ENCODE peak calls at places on chromosome 4, in six cellular contexts. V, C, T, F, P and L are unnamed samples.

GRCh38 chr4:170716868-170717267 is 627.1 kb upstream of the AADAT start:
- DNase-seq in C (no peak), V (no peak), P (no peak), F (no peak), T (no peak), L (no peak)

GRCh38 chr4:111453216-111453615 is 692.0 kb upstream of the FAM241A start:
- DNase-seq in F (no peak), T (no peak), P (no peak), C (no peak), V (no peak), L (no peak)

GRCh38 chr4:1194028-1194900 is 21.9 kb upstream of the SPON2 start:
- DNase-seq in P (peak), C (no peak), T (no peak), F (no peak), V (no peak), L (no peak)

GRCh38 chr4:42895452-42895851 is 2.9 kb downstream of the GRXCR1 start:
- DNase-seq in V (no peak), F (no peak), P (no peak), C (no peak), T (no peak), L (no peak)

GRCh38 chr4:122765702-122766352 is 33.3 kb downstream of the BBS12 start:
- DNase-seq in V (no peak), C (no peak), P (no peak), F (no peak), T (no peak), L (no peak)

GRCh38 chr4:13322681-13323101 is 161.4 kb downstream of the RAB28 start:
- DNase-seq in V (no peak), T (no peak), P (no peak), C (no peak), F (no peak), L (no peak)

GRCh38 chr4:110618091-110619000 is 4.5 kb downstream of the PITX2 start:
- DNase-seq in P (no peak), T (no peak), V (no peak), C (no peak), F (peak), L (no peak)

GRCh38 chr4:140049024-140049923 is 104.7 kb downstream of the MAML3 start:
- DNase-seq in V (peak), P (peak), T (peak), F (peak), C (no peak), L (peak)

GRCh38 chr4:7140062-7140691 is 52.2 kb upstream of the SORCS2 start:
- DNase-seq in P (no peak), V (no peak), C (no peak), T (no peak), F (no peak), L (no peak)

GRCh38 chr4:142274137-142274536 is 572.0 kb downstream of the INPP4B start:
- DNase-seq in F (no peak), T (no peak), V (no peak), C (peak), P (no peak), L (no peak)

GRCh38 chr4:105520819-105521790 is 31.3 kb upstream of the ARHGEF38 start:
- DNase-seq in C (peak), V (no peak), P (no peak), F (peak), T (no peak), L (peak)

GRCh38 chr4:3388461-3389185 is 53.1 kb upstream of the HGFAC start:
- DNase-seq in T (no peak), C (peak), P (no peak), V (no peak), F (peak), L (peak)

GRCh38 chr4:169042608-169043007 is 32.6 kb upstream of the CBR4 start:
- DNase-seq in V (no peak), F (no peak), P (no peak), C (no peak), T (no peak), L (no peak)

GRCh38 chr4:153553155-153553819 is 87.1 kb downstream of the TMEM131L start:
- DNase-seq in T (no peak), C (no peak), F (no peak), P (no peak), V (no peak), L (no peak)

GRCh38 chr4:92791876-92792490 is 488.2 kb downstream of the GRID2 start:
- DNase-seq in F (no peak), P (no peak), C (no peak), V (no peak), T (no peak), L (no peak)

GRCh38 chr4:179095585-179096228 is 1653.5 kb upstream of the AGA start:
- DNase-seq in C (no peak), T (no peak), F (peak), P (no peak), V (no peak), L (no peak)

GRCh38 chr4:173503330-173504180 is 26.5 kb downstream of the HAND2 start:
- DNase-seq in P (no peak), C (no peak), V (no peak), F (no peak), T (no peak), L (no peak)

GRCh38 chr4:156673483-156673882 is 298.1 kb downstream of the PDGFC start:
- DNase-seq in V (no peak), T (no peak), P (no peak), C (no peak), F (no peak), L (no peak)

GRCh38 chr4:98430708-98431403 is 169.7 kb downstream of the RAP1GDS1 start:
- DNase-seq in T (no peak), V (no peak), C (peak), P (no peak), F (no peak), L (no peak)